ENCODE peak calls at places on chromosomes 13 and 19, in five cellular contexts. C is prostate gland, E is colonic mucosa, H is Peyer's patch, A is DND-41. X is an unnamed sample.

GRCh38 chr13:41061914-41062837 is 867 bp downstream of the WBP4 start:
- DNase-seq in H (no peak), C (no peak), E (no peak), A (no peak), X (no peak)

GRCh38 chr13:43159007-43159406 is 135.6 kb downstream of the DNAJC15 start:
- DNase-seq in H (no peak), A (no peak), C (no peak), E (no peak), X (peak; percentile 52)

GRCh38 chr13:30829145-30829544 is 76.9 kb upstream of the MEDAG start:
- DNase-seq in C (no peak), H (no peak), A (no peak), E (no peak), X (no peak)

GRCh38 chr19:14337510-14337909 is 43.7 kb upstream of the ADGRE5 start:
- DNase-seq in H (no peak), A (peak; percentile 62), E (peak; percentile 78), C (no peak), X (peak; percentile 16)

GRCh38 chr19:54893406-54893805 is 12.5 kb upstream of the NCR1 start:
- DNase-seq in H (no peak), C (no peak), E (no peak), A (no peak), X (peak; percentile 64)

GRCh38 chr13:67147257-67148218 is 82.6 kb downstream of the PCDH9 start:
- DNase-seq in E (no peak), C (no peak), H (no peak), A (no peak), X (no peak)

GRCh38 chr19:53196777-53197396 is 3.7 kb upstream of the ZNF665 start:
- DNase-seq in E (peak; percentile 98), A (peak; percentile 98), C (peak; percentile 96), H (peak; percentile 99), X (peak; percentile 92)

GRCh38 chr13:43196171-43196611 is 172.8 kb downstream of the DNAJC15 start:
- DNase-seq in E (no peak), C (no peak), A (no peak), H (no peak), X (no peak)

GRCh38 chr13:32252812-32253440 is 62.2 kb downstream of the ZAR1L start:
- DNase-seq in A (no peak), H (no peak), C (no peak), E (no peak), X (no peak)

GRCh38 chr19:58356236-58356970 is 3.1 kb upstream of the A1BG start:
- DNase-seq in A (no peak), C (no peak), H (no peak), E (no peak), X (no peak)

GRCh38 chr19:710767-711166 is 2.0 kb downstream of the PALM start:
- DNase-seq in A (no peak), C (no peak), H (no peak), E (no peak), X (no peak)

GRCh38 chr19:15081911-15082310 is at the start of gene OR1I1:
- DNase-seq in A (no peak), E (no peak), C (no peak), H (no peak), X (no peak)

GRCh38 chr13:18993884-18994660 is 187.6 kb downstream of the TUBA3C start:
- DNase-seq in H (no peak), A (no peak), C (no peak), E (no peak), X (no peak)

GRCh38 chr13:60857698-60858097 is 460.7 kb downstream of the TDRD3 start:
- DNase-seq in E (no peak), A (no peak), C (no peak), H (no peak), X (no peak)

GRCh38 chr19:19276851-19277250 is 3.8 kb upstream of the TM6SF2 start:
- DNase-seq in A (no peak), H (no peak), C (no peak), E (no peak), X (no peak)

GRCh38 chr19:17648097-17648660 is 40.0 kb downstream of the UNC13A start:
- DNase-seq in C (no peak), E (no peak), A (no peak), H (no peak), X (no peak)

GRCh38 chr13:48506092-48506701 is 26.7 kb downstream of the RCBTB2 start:
- DNase-seq in E (no peak), H (no peak), C (peak; percentile 46), A (peak; percentile 49), X (no peak)

GRCh38 chr13:44692173-44692713 is 116.1 kb upstream of the TSC22D1 start:
- DNase-seq in E (no peak), H (no peak), C (no peak), A (no peak), X (peak; percentile 33)

GRCh38 chr13:69856331-69856730 is 251.3 kb upstream of the ATXN8OS start:
- DNase-seq in A (no peak), E (no peak), C (no peak), H (no peak), X (peak; percentile 25)

GRCh38 chr13:63910406-63910957 is 2494.8 kb upstream of the PCDH20 start:
- DNase-seq in A (no peak), E (no peak), C (no peak), H (no peak), X (peak; percentile 8)

GRCh38 chr19:19077103-19077502 is 13.3 kb downstream of the SLC25A42 start:
- DNase-seq in C (no peak), A (no peak), H (no peak), E (no peak), X (no peak)

GRCh38 chr13:96426160-96426559 is 336.3 kb downstream of the HS6ST3 start:
- DNase-seq in A (no peak), H (no peak), E (no peak), C (no peak), X (no peak)

GRCh38 chr13:86710013-86710412 is 910.8 kb upstream of the SLITRK6 start:
- DNase-seq in H (no peak), E (no peak), C (no peak), A (no peak), X (no peak)

GRCh38 chr13:32475403-32475802 is 47.5 kb upstream of the N4BP2L1 start:
- DNase-seq in C (no peak), E (no peak), H (no peak), A (no peak), X (no peak)

GRCh38 chr13:51806571-51806970 is 2.6 kb upstream of the DHRS12 start:
- DNase-seq in A (no peak), E (no peak), H (no peak), C (no peak), X (no peak)

GRCh38 chr13:96338030-96338429 is 248.1 kb downstream of the HS6ST3 start:
- DNase-seq in A (no peak), E (no peak), C (no peak), H (no peak), X (no peak)

GRCh38 chr13:98981596-98982195 is 3.8 kb upstream of the DOCK9 start:
- DNase-seq in A (peak; percentile 54), C (no peak), E (no peak), H (no peak), X (no peak)

GRCh38 chr13:41564046-41564445 is 106.7 kb downstream of the RGCC start:
- DNase-seq in E (no peak), H (no peak), A (no peak), C (no peak), X (no peak)

GRCh38 chr13:48908381-48909087 is 67.2 kb upstream of the FNDC3A start:
- DNase-seq in A (no peak), E (no peak), C (no peak), H (no peak), X (no peak)

GRCh38 chr13:30762643-30763042 is 27.3 kb downstream of the ALOX5AP start:
- DNase-seq in A (no peak), E (no peak), C (no peak), H (no peak), X (no peak)

GRCh38 chr19:45097776-45098520 is 5.0 kb downstream of the PPP1R37 start:
- DNase-seq in C (peak; percentile 46), H (no peak), A (no peak), E (peak; percentile 48), X (peak; percentile 68)

GRCh38 chr13:25920277-25920676 is 131.5 kb downstream of the SHISA2 start:
- DNase-seq in C (no peak), H (no peak), A (no peak), E (no peak), X (no peak)

GRCh38 chr13:85255978-85256377 is 543.2 kb downstream of the SLITRK6 start:
- DNase-seq in C (no peak), H (no peak), A (no peak), E (no peak), X (no peak)

GRCh38 chr19:39496063-39496462 is 2.7 kb upstream of the DLL3 start:
- DNase-seq in C (no peak), A (no peak), H (no peak), E (no peak), X (no peak)

GRCh38 chr13:41365636-41366035 is 54.6 kb downstream of the NAA16 start:
- DNase-seq in C (no peak), A (no peak), H (no peak), E (no peak), X (no peak)

GRCh38 chr13:80665792-80666333 is 324.9 kb upstream of the SPRY2 start:
- DNase-seq in C (no peak), E (no peak), A (no peak), H (no peak), X (no peak)

GRCh38 chr13:37068962-37069361 is 9.5 kb upstream of the SUPT20H start:
- DNase-seq in H (no peak), E (no peak), A (no peak), C (no peak), X (no peak)

GRCh38 chr19:46975918-46976782 is 43.5 kb upstream of the NPAS1 start:
- DNase-seq in E (peak; percentile 73), H (peak; percentile 35), A (no peak), C (peak; percentile 95), X (peak; percentile 86)
- H3K4me1 ChIP-seq in E (peaks cover 16% of the 10 kb centered on the region), H (no peaks in the 10 kb centered on the region), A (no peaks in the 10 kb centered on the region), C (peaks cover 33% of the 10 kb centered on the region), X (peaks cover 48% of the 10 kb centered on the region)

DNA sequence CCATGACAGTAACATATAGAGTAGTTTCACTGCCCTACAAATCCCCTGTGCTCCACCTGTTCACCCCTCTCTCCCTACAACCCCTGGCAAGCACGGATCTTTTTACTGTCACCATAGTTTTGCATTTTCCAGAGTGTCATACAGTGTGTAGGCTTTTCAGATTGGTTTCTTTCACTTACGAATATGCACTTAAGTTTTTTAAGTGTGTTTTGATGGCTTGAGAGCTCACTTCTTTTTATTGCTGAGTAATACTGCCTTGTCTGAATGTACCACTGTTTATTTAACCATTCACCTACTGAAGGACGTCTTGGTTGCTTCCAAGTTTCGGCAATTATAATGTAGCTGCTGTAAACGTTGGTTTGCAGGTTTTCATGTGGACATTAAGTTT is 175.1 kb downstream of the ITGBL1 start:
- DNase-seq in E (no peak), C (no peak), H (no peak), A (no peak), X (no peak)
- H3K4me3 ChIP-seq in E (no peak overlapping the region), C (no peak overlapping the region), H (peak overlapping the region; percentile 12), A (no peak overlapping the region), X (no peak overlapping the region)

DNA sequence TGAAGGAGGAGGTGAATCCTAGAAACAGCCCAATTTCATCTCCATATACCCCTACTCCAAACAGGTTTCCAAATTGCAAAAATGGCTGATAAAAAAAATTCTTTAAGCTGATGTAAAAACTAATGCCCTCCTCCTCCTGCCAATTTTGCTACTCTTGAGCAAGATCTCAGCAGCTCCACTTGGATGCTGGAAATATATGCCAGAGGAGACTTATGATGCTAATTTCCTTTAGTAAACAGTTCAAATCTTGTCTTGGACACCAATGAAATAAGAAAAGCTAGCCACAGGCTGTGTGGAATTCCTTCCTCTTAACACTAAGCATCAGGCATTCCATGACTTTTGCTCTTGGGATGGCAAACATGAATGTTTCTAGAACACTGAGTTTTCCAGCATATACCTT is 67.5 kb downstream of the INSR start:
- DNase-seq in C (no peak), E (no peak), H (no peak), A (no peak), X (no peak)
- H3K4me1 ChIP-seq in C (no peaks in the 10 kb centered on the region), E (no peaks in the 10 kb centered on the region), H (no peaks in the 10 kb centered on the region), A (peaks cover 17% of the 10 kb centered on the region), X (no peaks in the 10 kb centered on the region)

GRCh38 chr13:73064991-73065390 is 6.2 kb downstream of the KLF5 start:
- DNase-seq in E (no peak), A (no peak), H (no peak), C (no peak), X (no peak)
- H3K4me3 ChIP-seq in E (peak overlapping the region; percentile 77), A (no peak overlapping the region), H (no peak overlapping the region), C (no peak overlapping the region), X (no peak overlapping the region)